ENCODE peak calls at places on chromosomes 1 and 21, in eight cellular contexts. A is tibial nerve; S is cardiac muscle cell; X is mucosa of descending colon; P is Panc1; Y is Peyer's patch; H is NB4; C is CD8-positive, alpha-beta T cell. O is an unnamed sample.

GRCh38 chr21:36773111-36773510 is 74.2 kb downstream of the SIM2 start:
- DNase-seq in S (no peak), P (no peak), X (peak; percentile 88), C (no peak), A (no peak), Y (peak; percentile 82), H (no peak), O (peak; percentile 84)

GRCh38 chr1:153532161-153532560 is 3.6 kb downstream of the S100A6 start:
- DNase-seq in H (peak; percentile 85), P (no peak), C (peak; percentile 29), X (peak; percentile 42), S (no peak), Y (no peak), A (no peak), O (peak; percentile 6)

GRCh38 chr1:205791568-205792180 is 16.4 kb upstream of the RAB29 start:
- DNase-seq in X (peak; percentile 72), P (peak; percentile 46), Y (peak; percentile 63), A (peak; percentile 78), H (peak; percentile 67), C (peak; percentile 40), S (peak; percentile 70), O (no peak)

GRCh38 chr1:243844186-243844585 is 5.9 kb downstream of the AKT3 start:
- DNase-seq in X (no peak), S (no peak), H (no peak), Y (no peak), C (no peak), P (no peak), A (no peak), O (no peak)

GRCh38 chr21:39114871-39115658 is 68.2 kb downstream of the PSMG1 start:
- DNase-seq in S (no peak), X (no peak), Y (no peak), P (no peak), H (no peak), A (no peak), C (no peak), O (no peak)

GRCh38 chr1:3530086-3530930 is 75.8 kb downstream of the ARHGEF16 start:
- DNase-seq in H (no peak), S (peak; percentile 32), C (no peak), P (no peak), A (no peak), Y (peak; percentile 57), X (peak; percentile 50), O (no peak)

GRCh38 chr1:100866041-100866900 is 28.4 kb downstream of the EXTL2 start:
- DNase-seq in S (peak; percentile 49), X (no peak), Y (no peak), A (no peak), H (peak; percentile 53), C (no peak), P (no peak), O (no peak)

GRCh38 chr1:163826500-163826899 is 504.7 kb downstream of the NUF2 start:
- DNase-seq in S (peak; percentile 54), A (no peak), X (no peak), C (no peak), H (no peak), P (no peak), Y (no peak), O (no peak)

GRCh38 chr1:207329469-207329868 is 8.0 kb downstream of the CD55 start:
- DNase-seq in X (no peak), S (no peak), A (no peak), C (no peak), H (no peak), P (no peak), Y (no peak), O (no peak)

GRCh38 chr1:8351693-8352470 is 34.0 kb downstream of the SLC45A1 start:
- DNase-seq in S (peak; percentile 64), A (no peak), H (peak; percentile 30), C (no peak), Y (peak; percentile 53), X (no peak), P (no peak), O (no peak)

GRCh38 chr1:8667869-8668595 is 149.4 kb downstream of the RERE start:
- DNase-seq in P (no peak), S (peak; percentile 52), C (no peak), H (no peak), A (no peak), X (no peak), Y (no peak), O (no peak)

GRCh38 chr1:41653574-41653973 is 169.1 kb upstream of the EDN2 start:
- DNase-seq in S (no peak), H (no peak), C (no peak), Y (no peak), X (no peak), P (no peak), A (no peak), O (no peak)

GRCh38 chr1:202046227-202046626 is 35.8 kb downstream of the ELF3 start:
- DNase-seq in X (peak; percentile 95), A (no peak), C (no peak), Y (peak; percentile 92), S (no peak), H (no peak), P (no peak), O (peak; percentile 93)

GRCh38 chr1:71785470-71785869 is 496.9 kb downstream of the NEGR1 start:
- DNase-seq in P (no peak), Y (no peak), S (peak; percentile 9), A (no peak), H (no peak), X (no peak), C (no peak), O (no peak)

GRCh38 chr1:1073743-1074587 is at the start of gene RNF223:
- DNase-seq in S (no peak), A (no peak), X (peak; percentile 88), C (no peak), H (no peak), P (no peak), Y (peak; percentile 80), O (peak; percentile 85)

GRCh38 chr1:236751935-236752334 is 43.2 kb upstream of the MTR start:
- DNase-seq in A (no peak), H (no peak), P (no peak), X (no peak), Y (no peak), C (no peak), S (no peak), O (no peak)
- TF ChIP-seq CTCF in A (no peak), H (no peak), P (no peak), X (no peak), Y (no peak), C (no peak), S (no peak), O (no peak)

GRCh38 chr1:33001282-33001681 is 35.4 kb downstream of the AK2 start:
- DNase-seq in X (no peak), H (peak; percentile 30), Y (no peak), C (no peak), A (no peak), S (no peak), P (no peak), O (no peak)
- TF ChIP-seq CTCF in X (no peak), H (peak; percentile 41), Y (peak; percentile 40), C (peak; percentile 29), A (no peak), S (peak; percentile 12), P (no peak), O (no peak)

GRCh38 chr1:246811985-246812384 is 87.8 kb downstream of the SCCPDH start:
- DNase-seq in X (no peak), C (no peak), H (no peak), S (no peak), P (no peak), A (no peak), Y (no peak), O (no peak)

GRCh38 chr1:246803891-246804290 is 79.7 kb downstream of the SCCPDH start:
- DNase-seq in A (no peak), S (no peak), H (no peak), C (no peak), Y (no peak), P (no peak), X (no peak), O (no peak)

GRCh38 chr1:246805135-246805716 is 81.0 kb downstream of the SCCPDH start:
- DNase-seq in S (no peak), H (no peak), X (no peak), A (no peak), Y (no peak), C (no peak), P (no peak), O (no peak)

GRCh38 chr1:246814890-246815289 is 90.7 kb downstream of the SCCPDH start:
- DNase-seq in C (no peak), S (no peak), H (no peak), Y (no peak), X (no peak), A (no peak), P (no peak), O (no peak)

GRCh38 chr1:246809473-246809872 is 85.3 kb downstream of the SCCPDH start:
- DNase-seq in X (no peak), Y (no peak), H (peak; percentile 36), C (no peak), S (no peak), A (no peak), P (no peak), O (no peak)
- TF ChIP-seq CTCF in X (no peak), Y (no peak), H (peak; percentile 31), C (no peak), S (no peak), A (no peak), P (no peak), O (no peak)

GRCh38 chr1:184647471-184647870 is 107.2 kb downstream of the EDEM3 start:
- DNase-seq in Y (no peak), S (no peak), P (no peak), H (no peak), X (no peak), C (no peak), A (no peak), O (no peak)

GRCh38 chr1:184649500-184649899 is 105.2 kb downstream of the EDEM3 start:
- DNase-seq in P (no peak), C (no peak), X (no peak), S (no peak), A (no peak), Y (no peak), H (no peak), O (no peak)

GRCh38 chr1:184648856-184649201 is 105.8 kb downstream of the EDEM3 start:
- DNase-seq in A (no peak), C (no peak), S (no peak), P (no peak), X (no peak), H (no peak), Y (no peak), O (no peak)

GRCh38 chr1:184646824-184647223 is 107.8 kb downstream of the EDEM3 start:
- DNase-seq in C (no peak), S (no peak), P (no peak), H (no peak), Y (no peak), A (no peak), X (no peak), O (no peak)

DNA sequence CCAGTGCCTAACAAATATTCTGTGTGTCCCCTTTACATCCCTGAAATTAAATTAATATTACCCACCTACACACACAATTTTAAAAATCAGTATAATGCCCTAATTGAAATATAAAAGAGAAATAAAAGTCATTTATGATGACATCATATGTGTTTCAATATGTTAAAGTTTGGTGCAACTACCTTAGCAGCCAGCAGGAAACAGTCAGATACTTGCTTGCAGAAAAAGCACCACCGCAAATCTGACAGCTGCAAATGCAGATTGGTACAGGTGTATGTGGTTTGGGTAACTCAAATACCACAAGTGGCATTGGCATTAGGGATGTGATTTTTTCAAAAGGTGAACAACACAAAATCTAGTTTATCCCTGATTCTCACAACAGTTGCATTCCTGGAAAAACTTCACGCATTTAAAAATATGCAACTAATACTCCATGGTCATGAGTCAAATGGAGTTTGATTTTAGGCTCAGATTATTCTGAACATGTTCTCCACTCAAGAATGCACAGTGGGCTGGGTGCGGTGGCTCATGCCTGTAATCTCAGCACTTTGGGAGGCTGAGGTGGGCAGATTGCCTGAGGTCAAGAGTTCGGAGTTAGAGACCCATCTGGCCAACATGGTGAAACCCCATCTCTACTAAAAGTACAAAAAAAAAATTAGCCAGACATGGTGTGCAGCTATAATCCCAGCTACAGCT is 106.3 kb downstream of the EDEM3 start:
- DNase-seq in A (no peak), H (no peak), P (no peak), X (no peak), S (no peak), C (no peak), Y (no peak), O (no peak)
- TF ChIP-seq CTCF in A (no peak), H (no peak), P (no peak), X (no peak), S (no peak), C (no peak), Y (no peak), O (no peak)